ENCODE peak calls at places on chromosomes 3 and 15, in four cellular contexts. One of them, this sample, is unnamed.

GRCh38 chr3:110903771-110904532 is 167.7 kb upstream of the NECTIN3 start:
- DNase-seq in dermis blood vessel endothelial cell: no peak
- DNase-seq in stimulated activated CD4-positive, alpha-beta T cell treated with anti-CD3 and anti-CD28 coated beads, Interleukin-4, amount 100 ng/mL, for 1 hour: no peak
- DNase-seq in GM12878: no peak
- DNase-seq in this sample: no peak

GRCh38 chr15:48514103-48514817 is 131.2 kb downstream of the FBN1 start:
- DNase-seq in stimulated activated CD4-positive, alpha-beta T cell treated with anti-CD3 and anti-CD28 coated beads, Interleukin-4, amount 100 ng/mL, for 1 hour: no peak
- DNase-seq in GM12878: no peak
- DNase-seq in dermis blood vessel endothelial cell: no peak
- DNase-seq in this sample: no peak

GRCh38 chr15:74252291-74253080 is 16.4 kb downstream of the CCDC33 start:
- DNase-seq in stimulated activated CD4-positive, alpha-beta T cell treated with anti-CD3 and anti-CD28 coated beads, Interleukin-4, amount 100 ng/mL, for 1 hour: no peak
- DNase-seq in GM12878: no peak
- DNase-seq in dermis blood vessel endothelial cell: no peak
- DNase-seq in this sample: no peak

GRCh38 chr3:177516130-177517011 is 319.1 kb upstream of the TBL1XR1 start:
- DNase-seq in dermis blood vessel endothelial cell: peak
- DNase-seq in stimulated activated CD4-positive, alpha-beta T cell treated with anti-CD3 and anti-CD28 coated beads, Interleukin-4, amount 100 ng/mL, for 1 hour: no peak
- DNase-seq in GM12878: no peak
- DNase-seq in this sample: no peak

GRCh38 chr3:45205126-45205525 is 21.0 kb downstream of the TMEM158 start:
- DNase-seq in stimulated activated CD4-positive, alpha-beta T cell treated with anti-CD3 and anti-CD28 coated beads, Interleukin-4, amount 100 ng/mL, for 1 hour: no peak
- DNase-seq in dermis blood vessel endothelial cell: no peak
- DNase-seq in GM12878: no peak
- DNase-seq in this sample: no peak

GRCh38 chr3:84724877-84725276 is 233.9 kb upstream of the CADM2 start:
- DNase-seq in dermis blood vessel endothelial cell: no peak
- DNase-seq in stimulated activated CD4-positive, alpha-beta T cell treated with anti-CD3 and anti-CD28 coated beads, Interleukin-4, amount 100 ng/mL, for 1 hour: no peak
- DNase-seq in GM12878: no peak
- DNase-seq in this sample: no peak

GRCh38 chr15:94255540-94255939 is 24.2 kb downstream of the MCTP2 start:
- DNase-seq in stimulated activated CD4-positive, alpha-beta T cell treated with anti-CD3 and anti-CD28 coated beads, Interleukin-4, amount 100 ng/mL, for 1 hour: no peak
- DNase-seq in dermis blood vessel endothelial cell: no peak
- DNase-seq in GM12878: no peak
- DNase-seq in this sample: no peak

GRCh38 chr3:32706348-32707025 is 21.5 kb downstream of the CNOT10 start:
- DNase-seq in dermis blood vessel endothelial cell: no peak
- DNase-seq in GM12878: no peak
- DNase-seq in stimulated activated CD4-positive, alpha-beta T cell treated with anti-CD3 and anti-CD28 coated beads, Interleukin-4, amount 100 ng/mL, for 1 hour: no peak
- DNase-seq in this sample: no peak

GRCh38 chr3:115553796-115554495 is 69.4 kb upstream of the GAP43 start:
- DNase-seq in dermis blood vessel endothelial cell: no peak
- DNase-seq in GM12878: no peak
- DNase-seq in stimulated activated CD4-positive, alpha-beta T cell treated with anti-CD3 and anti-CD28 coated beads, Interleukin-4, amount 100 ng/mL, for 1 hour: no peak
- DNase-seq in this sample: no peak

GRCh38 chr15:82021021-82021420 is 24.8 kb downstream of the MEX3B start:
- DNase-seq in GM12878: no peak
- DNase-seq in stimulated activated CD4-positive, alpha-beta T cell treated with anti-CD3 and anti-CD28 coated beads, Interleukin-4, amount 100 ng/mL, for 1 hour: no peak
- DNase-seq in dermis blood vessel endothelial cell: no peak
- DNase-seq in this sample: no peak

GRCh38 chr3:194667363-194667762 is 4.6 kb downstream of the LSG1 start:
- DNase-seq in dermis blood vessel endothelial cell: no peak
- DNase-seq in stimulated activated CD4-positive, alpha-beta T cell treated with anti-CD3 and anti-CD28 coated beads, Interleukin-4, amount 100 ng/mL, for 1 hour: no peak
- DNase-seq in GM12878: no peak
- DNase-seq in this sample: no peak

GRCh38 chr3:56467801-56468183 is 475 bp downstream of the ERC2 start:
- DNase-seq in dermis blood vessel endothelial cell: no peak
- DNase-seq in stimulated activated CD4-positive, alpha-beta T cell treated with anti-CD3 and anti-CD28 coated beads, Interleukin-4, amount 100 ng/mL, for 1 hour: no peak
- DNase-seq in GM12878: no peak
- DNase-seq in this sample: no peak

GRCh38 chr3:114128231-114128630 is 50.6 kb downstream of the DRD3 start:
- DNase-seq in stimulated activated CD4-positive, alpha-beta T cell treated with anti-CD3 and anti-CD28 coated beads, Interleukin-4, amount 100 ng/mL, for 1 hour: no peak
- DNase-seq in GM12878: no peak
- DNase-seq in dermis blood vessel endothelial cell: peak
- DNase-seq in this sample: no peak

GRCh38 chr3:37787027-37787868 is 74.4 kb upstream of the CTDSPL start:
- DNase-seq in stimulated activated CD4-positive, alpha-beta T cell treated with anti-CD3 and anti-CD28 coated beads, Interleukin-4, amount 100 ng/mL, for 1 hour: no peak
- DNase-seq in GM12878: no peak
- DNase-seq in dermis blood vessel endothelial cell: peak
- DNase-seq in this sample: no peak

GRCh38 chr15:97319316-97319715 is 641.2 kb upstream of the ARRDC4 start:
- DNase-seq in stimulated activated CD4-positive, alpha-beta T cell treated with anti-CD3 and anti-CD28 coated beads, Interleukin-4, amount 100 ng/mL, for 1 hour: no peak
- DNase-seq in GM12878: no peak
- DNase-seq in dermis blood vessel endothelial cell: no peak
- DNase-seq in this sample: no peak

GRCh38 chr3:89303721-89304120 is 196.3 kb downstream of the EPHA3 start:
- DNase-seq in stimulated activated CD4-positive, alpha-beta T cell treated with anti-CD3 and anti-CD28 coated beads, Interleukin-4, amount 100 ng/mL, for 1 hour: no peak
- DNase-seq in GM12878: no peak
- DNase-seq in dermis blood vessel endothelial cell: no peak
- DNase-seq in this sample: no peak